ENCODE peak calls at places on chromosomes 5 and 9, in four cellular contexts. P is K562, F is A549, H is HepG2. X is an unnamed sample.

GRCh38 chr5:119190470-119190869 is 119.6 kb downstream of the DMXL1 start:
- DNase-seq in P (no peak), F (no peak), H (no peak), X (no peak)

GRCh38 chr5:42948961-42949347 is 91.2 kb downstream of the ANXA2R start:
- DNase-seq in P (no peak), F (no peak), H (no peak), X (no peak)

GRCh38 chr5:88873447-88873846 is 9.5 kb downstream of the MEF2C start:
- DNase-seq in P (no peak), F (no peak), H (no peak), X (no peak)

GRCh38 chr9:7854763-7855162 is 55.2 kb upstream of the DMAC1 start:
- DNase-seq in P (no peak), F (no peak), H (no peak), X (no peak)

GRCh38 chr9:82144803-82145202 is 156.2 kb downstream of the SPATA31D1 start:
- DNase-seq in P (no peak), F (no peak), H (no peak), X (no peak)

GRCh38 chr5:68460147-68460760 is 244.7 kb downstream of the PIK3R1 start:
- DNase-seq in P (peak), F (peak), H (peak), X (no peak)

GRCh38 chr5:154166901-154167791 is 23.4 kb upstream of the GALNT10 start:
- DNase-seq in P (no peak), F (no peak), H (no peak), X (no peak)

GRCh38 chr5:150138551-150139265 is 16.9 kb downstream of the PDGFRB start:
- DNase-seq in P (no peak), F (no peak), H (peak), X (peak)

GRCh38 chr9:121688149-121688680 is 36.8 kb downstream of the DAB2IP start:
- DNase-seq in P (no peak), F (no peak), H (no peak), X (no peak)

GRCh38 chr5:133232011-133232410 is 180.2 kb downstream of the HSPA4 start:
- DNase-seq in P (no peak), F (no peak), H (no peak), X (no peak)

GRCh38 chr9:129225815-129226214 is 47.8 kb upstream of the IER5L start:
- DNase-seq in P (peak), F (peak), H (no peak), X (peak)

GRCh38 chr5:38827525-38827924 is 18.3 kb upstream of the OSMR start:
- DNase-seq in P (no peak), F (no peak), H (no peak), X (no peak)

GRCh38 chr5:3740546-3741371 is 145.1 kb downstream of the IRX1 start:
- DNase-seq in P (no peak), F (peak), H (no peak), X (no peak)

GRCh38 chr9:129275626-129276247 is 97.7 kb upstream of the IER5L start:
- DNase-seq in P (no peak), F (no peak), H (no peak), X (no peak)

GRCh38 chr5:24094081-24094480 is 550.7 kb downstream of the CDH10 start:
- DNase-seq in P (no peak), F (no peak), H (no peak), X (no peak)

GRCh38 chr9:31314241-31314640 is 1070.2 kb upstream of the ACO1 start:
- DNase-seq in P (no peak), F (no peak), H (no peak), X (no peak)

GRCh38 chr9:108684288-108685025 is 171.3 kb downstream of the ACTL7B start:
- DNase-seq in P (no peak), F (no peak), H (no peak), X (no peak)

GRCh38 chr5:145976431-145977155 is 40.2 kb downstream of the SH3RF2 start:
- DNase-seq in P (no peak), F (peak), H (no peak), X (no peak)

GRCh38 chr5:179378441-179379271 is 33.4 kb upstream of the ADAMTS2 start:
- DNase-seq in P (no peak), F (no peak), H (no peak), X (no peak)

GRCh38 chr5:172620506-172620905 is 20.6 kb upstream of the NEURL1B start:
- DNase-seq in P (no peak), F (no peak), H (no peak), X (no peak)

GRCh38 chr9:132590318-132591182 is 8.1 kb downstream of the BARHL1 start:
- DNase-seq in P (no peak), F (no peak), H (no peak), X (no peak)

GRCh38 chr9:37187713-37188439 is 67.5 kb downstream of the ZCCHC7 start:
- DNase-seq in P (no peak), F (no peak), H (no peak), X (no peak)

GRCh38 chr9:121201045-121201737 is 478 bp downstream of the RAB14 start:
- DNase-seq in P (peak), F (no peak), H (no peak), X (peak)

GRCh38 chr5:141560725-141561483 is 57.9 kb downstream of the DIAPH1 start:
- DNase-seq in P (peak), F (peak), H (peak), X (peak)

GRCh38 chr5:14195588-14195987 is 52.4 kb downstream of the TRIO start:
- DNase-seq in P (no peak), F (no peak), H (no peak), X (no peak)
- TF ChIP-seq NR3C1 in P (no peak), F (no peak), H (no peak), X (no peak)

GRCh38 chr5:73180561-73180960 is 7.6 kb downstream of the TMEM174 start:
- DNase-seq in P (no peak), F (no peak), H (no peak), X (no peak)

GRCh38 chr5:73178265-73178664 is 5.3 kb downstream of the TMEM174 start:
- DNase-seq in P (no peak), F (no peak), H (no peak), X (no peak)

GRCh38 chr5:73183000-73183399 is 10.0 kb downstream of the TMEM174 start:
- DNase-seq in P (no peak), F (no peak), H (no peak), X (no peak)

GRCh38 chr5:73182282-73182681 is 9.3 kb downstream of the TMEM174 start:
- DNase-seq in P (no peak), F (no peak), H (no peak), X (no peak)

DNA sequence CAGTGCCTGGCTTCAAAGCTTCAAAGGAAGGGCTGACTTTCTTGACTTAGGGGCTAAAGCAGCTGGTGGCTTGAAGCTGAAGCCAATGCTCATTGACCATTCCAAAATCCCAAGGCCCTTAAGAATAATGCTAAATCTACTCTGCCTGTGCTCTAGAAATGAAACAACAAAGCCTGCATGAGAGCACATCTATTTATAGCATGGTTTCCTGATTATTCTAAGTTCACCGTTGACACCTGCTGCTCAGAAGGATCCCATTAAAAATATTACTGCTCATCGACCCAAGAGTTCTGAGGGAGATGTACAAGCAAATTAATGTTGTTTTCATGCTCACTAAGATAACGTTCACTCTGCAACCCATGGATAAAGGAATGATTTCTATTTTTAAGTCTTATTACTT is 6.7 kb downstream of the TMEM174 start:
- DNase-seq in P (no peak), F (no peak), H (no peak), X (no peak)
- TF ChIP-seq MAX in P (no peak), F (no peak), H (no peak), X (no peak)

GRCh38 chr5:134543820-134544692 is 18.6 kb downstream of the JADE2 start:
- DNase-seq in P (no peak), F (no peak), H (no peak), X (no peak)

GRCh38 chr5:134541736-134542376 is 16.4 kb downstream of the JADE2 start:
- DNase-seq in P (peak), F (no peak), H (no peak), X (peak)

GRCh38 chr5:134547999-134548626 is 22.6 kb downstream of the JADE2 start:
- DNase-seq in P (no peak), F (no peak), H (no peak), X (no peak)

GRCh38 chr5:134547579-134547978 is 22.1 kb downstream of the JADE2 start:
- DNase-seq in P (no peak), F (no peak), H (no peak), X (no peak)

DNA sequence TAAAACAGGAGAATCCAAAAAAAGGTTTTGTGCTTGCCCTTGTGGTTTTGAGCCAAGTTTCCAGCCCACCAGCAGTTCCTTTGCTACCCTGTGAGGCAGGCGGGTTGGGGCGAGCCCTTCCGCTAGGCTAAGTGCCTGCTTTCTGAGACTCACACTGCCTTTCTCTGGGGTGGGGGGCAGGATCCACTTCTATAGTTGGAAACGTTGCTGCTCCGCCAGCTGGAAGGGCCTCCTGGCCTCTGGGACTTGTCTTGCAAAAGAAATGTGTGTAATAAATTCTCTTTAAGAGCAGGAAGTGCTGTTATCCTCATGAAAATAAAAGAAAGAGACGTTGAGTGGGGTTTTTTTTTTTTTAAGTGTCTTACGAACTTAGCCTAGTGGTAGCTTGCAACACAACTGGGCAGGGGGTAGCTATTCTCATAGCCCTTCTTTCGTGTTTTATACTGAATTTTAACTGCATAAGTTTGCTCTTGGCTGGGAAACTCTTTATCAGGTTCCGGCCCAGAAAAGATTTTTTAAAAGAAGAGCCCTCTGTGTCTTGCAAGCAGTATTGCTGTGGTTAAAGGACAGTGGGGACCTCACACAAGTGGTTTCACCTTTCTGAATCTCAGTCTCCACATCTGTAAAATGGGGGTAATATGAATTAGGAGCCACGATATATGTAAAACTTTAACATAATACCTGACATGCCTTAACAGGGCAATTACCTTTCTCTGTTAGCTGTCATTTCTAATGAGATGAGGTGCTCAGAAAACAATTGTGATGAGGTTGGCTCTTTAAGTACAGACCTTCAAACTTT is 19.8 kb downstream of the JADE2 start:
- DNase-seq in P (no peak), F (no peak), H (no peak), X (no peak)
- TF ChIP-seq NR3C1 in P (no peak), F (no peak), H (no peak), X (no peak)

GRCh38 chr9:136774416-136775045 is 10.2 kb upstream of the LCN15 start:
- DNase-seq in P (no peak), F (no peak), H (no peak), X (no peak)

GRCh38 chr9:136773386-136774044 is 9.2 kb upstream of the LCN15 start:
- DNase-seq in P (peak), F (peak), H (peak), X (peak)

GRCh38 chr9:136777359-136777758 is 13.0 kb upstream of the LCN15 start:
- DNase-seq in P (no peak), F (no peak), H (no peak), X (no peak)

GRCh38 chr9:136776947-136777346 is 12.6 kb upstream of the LCN15 start:
- DNase-seq in P (no peak), F (no peak), H (no peak), X (no peak)

DNA sequence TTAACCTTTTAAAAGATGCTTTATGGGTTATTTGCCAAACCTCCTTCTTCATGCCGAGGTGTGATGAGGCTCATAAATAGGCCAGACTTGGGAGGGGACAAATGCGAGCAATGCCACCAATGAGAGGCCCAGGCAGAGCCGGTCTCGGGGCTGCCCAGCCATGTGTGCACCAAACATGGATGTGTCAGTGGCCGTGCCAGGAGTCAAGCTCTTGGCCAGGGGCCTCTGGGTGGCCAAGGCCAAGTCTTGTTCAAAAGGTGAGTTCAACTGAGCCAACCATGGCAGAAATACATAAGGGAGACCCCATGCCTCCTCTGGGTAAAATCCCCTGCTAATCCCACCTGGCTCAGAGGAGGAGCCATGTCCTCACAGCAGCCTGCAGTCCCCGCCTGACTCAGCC is 10.9 kb upstream of the LCN15 start:
- DNase-seq in P (no peak), F (no peak), H (no peak), X (no peak)
- TF ChIP-seq MAX in P (no peak), F (no peak), H (no peak), X (no peak)

GRCh38 chr5:134555223-134555790 is 29.8 kb downstream of the JADE2 start:
- DNase-seq in P (no peak), F (no peak), H (no peak), X (no peak)

GRCh38 chr5:134552301-134552700 is 26.8 kb downstream of the JADE2 start:
- DNase-seq in P (no peak), F (peak), H (no peak), X (no peak)

GRCh38 chr5:134553816-134554215 is 28.3 kb downstream of the JADE2 start:
- DNase-seq in P (no peak), F (no peak), H (no peak), X (no peak)

GRCh38 chr5:134555889-134556311 is 30.4 kb downstream of the JADE2 start:
- DNase-seq in P (peak), F (peak), H (peak), X (peak)

DNA sequence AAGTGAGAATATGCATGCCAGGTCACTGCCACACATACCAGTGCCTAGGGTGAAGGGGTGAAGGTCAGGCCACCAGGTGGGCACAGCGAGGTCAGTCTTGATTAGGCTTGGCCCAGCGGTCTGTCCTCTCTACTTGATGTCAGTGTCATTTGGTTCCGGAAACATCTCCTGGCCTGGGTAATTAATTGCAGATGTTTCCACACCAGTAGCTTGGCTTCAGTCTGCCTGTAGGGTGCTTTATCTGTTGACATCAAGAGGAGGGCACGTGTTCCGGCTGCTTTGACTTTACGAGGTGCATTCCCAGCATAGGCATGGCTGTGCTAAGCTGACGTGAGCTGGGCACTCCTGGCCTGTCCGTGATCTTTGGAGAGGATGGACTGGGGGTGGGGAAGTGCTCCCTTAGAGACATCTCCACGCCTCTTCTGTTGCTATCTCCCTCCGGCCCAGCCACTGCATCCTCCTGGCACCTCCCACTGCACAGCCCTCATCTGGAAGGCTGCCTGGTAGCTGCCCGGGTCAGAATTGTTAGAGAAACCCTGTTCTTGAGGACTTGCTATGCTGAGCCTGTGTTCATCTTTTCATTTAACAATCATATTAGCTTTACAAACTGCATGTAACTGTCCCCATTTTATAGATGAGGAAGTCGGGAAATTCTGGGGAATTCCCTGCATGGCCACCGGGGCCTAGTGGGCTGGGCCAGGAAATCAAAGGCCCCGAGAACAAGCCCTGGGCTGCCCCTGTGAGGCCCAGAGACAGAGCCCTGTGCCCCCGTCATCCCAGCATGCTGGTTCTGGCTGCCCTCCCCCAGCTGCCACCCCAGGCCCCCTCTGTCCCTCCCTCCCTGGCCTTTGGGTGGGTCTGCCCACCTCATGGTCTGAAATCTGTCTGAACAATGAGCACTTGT is 29.1 kb downstream of the JADE2 start:
- DNase-seq in P (no peak), F (peak), H (no peak), X (no peak)
- TF ChIP-seq NR3C1 in P (no peak), F (no peak), H (no peak), X (no peak)

DNA sequence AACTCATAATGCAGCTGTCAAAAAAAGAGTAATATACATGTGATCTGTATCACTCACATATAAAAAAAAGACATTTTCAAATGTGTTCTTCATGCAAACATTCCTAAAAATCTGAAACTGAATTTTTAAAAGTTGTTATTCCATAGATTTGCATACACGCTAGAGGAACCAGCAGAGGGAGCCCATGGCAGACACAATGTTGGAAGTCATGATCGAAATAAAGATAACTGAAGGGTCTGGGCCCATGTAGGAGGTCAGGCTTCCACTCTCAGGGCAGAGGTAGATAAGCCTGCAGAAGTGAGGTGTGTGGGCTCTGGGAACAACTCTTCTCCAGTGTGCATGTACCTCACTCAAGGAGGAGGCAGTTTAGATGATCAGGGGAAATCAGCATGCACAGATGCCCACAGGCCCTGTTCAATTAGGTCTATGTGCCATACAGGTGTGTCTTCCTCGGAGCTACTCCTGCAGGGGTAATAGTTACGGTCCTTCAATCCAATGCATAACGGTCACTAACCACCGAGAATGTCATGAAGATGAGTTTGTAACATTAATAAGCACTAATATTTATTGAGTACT is 208.6 kb downstream of the EPB41L4A start:
- DNase-seq in P (peak), F (peak), H (peak), X (peak)
- TF ChIP-seq MAX in P (no peak), F (no peak), H (no peak), X (no peak)

DNA sequence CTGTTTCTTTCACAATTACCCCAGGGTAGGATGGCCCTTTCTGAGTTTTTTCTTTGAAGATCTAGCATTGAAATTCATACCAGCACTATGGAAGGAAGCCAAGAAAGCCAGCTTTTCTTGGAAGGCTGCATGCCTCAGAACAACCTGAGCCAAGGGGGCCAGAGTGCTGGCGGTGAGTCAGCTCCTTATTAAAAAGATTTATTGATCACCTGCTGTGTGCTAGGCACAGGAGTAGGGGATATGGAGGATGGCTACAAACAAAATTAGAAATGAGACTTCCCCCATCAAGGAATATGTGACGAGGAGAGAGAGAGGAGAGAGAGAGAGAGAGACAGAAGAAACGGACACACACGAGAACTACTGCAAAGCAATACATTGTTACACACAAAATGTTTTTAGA is 184.6 kb upstream of the PUM3 start:
- DNase-seq in P (no peak), F (no peak), H (no peak), X (no peak)
- TF ChIP-seq NR3C1 in P (no peak), F (no peak), H (no peak), X (no peak)

DNA sequence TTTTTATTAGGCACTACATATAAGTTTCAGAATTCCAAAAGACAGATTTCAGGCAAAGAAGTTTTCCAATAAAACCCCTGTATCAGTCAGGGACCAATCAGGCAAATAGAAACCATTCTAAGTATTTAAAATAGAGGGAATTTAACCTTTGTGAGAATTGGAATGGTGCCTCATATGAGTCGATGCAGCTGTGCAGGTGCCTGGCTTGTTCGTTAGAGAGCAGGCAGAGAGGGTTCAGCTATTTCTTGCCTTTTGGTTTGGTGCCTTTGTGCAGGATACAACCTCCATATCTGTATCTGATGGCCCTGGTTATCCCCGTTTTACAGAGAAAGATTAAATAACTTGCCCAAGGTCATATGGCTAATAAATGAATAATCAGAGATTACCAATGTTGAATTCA is 6.0 kb upstream of the DDX4 start:
- DNase-seq in P (no peak), F (no peak), H (no peak), X (no peak)
- TF ChIP-seq MAX in P (no peak), F (no peak), H (no peak), X (no peak)

X was measured in WTC11.